ENCODE peak calls at places on chromosomes 16 and 17, in nine cellular contexts. One of them, this sample, is unnamed.

GRCh38 chr17:59842901-59843652 is 49.7 kb downstream of the TUBD1 start:
- DNase-seq in progenitor cell of endocrine pancreas: no peak
- DNase-seq in breast epithelium: peak
- DNase-seq in cerebellum: no peak
- DNase-seq in RWPE2: peak
- DNase-seq in A172: peak
- DNase-seq in fibroblast of the aortic adventitia: peak
- DNase-seq in mesendoderm: peak
- DNase-seq in activated gamma-delta T cell treated with anti-CD3 and anti-CD28 coated beads, Interleukin-2, amount 50 U/mL, for 16 hours: no peak
- DNase-seq in this sample: peak

GRCh38 chr17:72396121-72396520 is 275.3 kb downstream of the SOX9 start:
- DNase-seq in progenitor cell of endocrine pancreas: no peak
- DNase-seq in breast epithelium: no peak
- DNase-seq in cerebellum: no peak
- DNase-seq in RWPE2: no peak
- DNase-seq in A172: no peak
- DNase-seq in fibroblast of the aortic adventitia: no peak
- DNase-seq in mesendoderm: no peak
- DNase-seq in activated gamma-delta T cell treated with anti-CD3 and anti-CD28 coated beads, Interleukin-2, amount 50 U/mL, for 16 hours: no peak
- DNase-seq in this sample: no peak

GRCh38 chr16:82133798-82134197 is 36.2 kb downstream of the MPHOSPH6 start:
- DNase-seq in progenitor cell of endocrine pancreas: no peak
- DNase-seq in breast epithelium: no peak
- DNase-seq in cerebellum: no peak
- DNase-seq in RWPE2: no peak
- DNase-seq in A172: no peak
- DNase-seq in fibroblast of the aortic adventitia: no peak
- DNase-seq in mesendoderm: no peak
- DNase-seq in activated gamma-delta T cell treated with anti-CD3 and anti-CD28 coated beads, Interleukin-2, amount 50 U/mL, for 16 hours: no peak
- DNase-seq in this sample: no peak

GRCh38 chr16:58040945-58041627 is 15.5 kb downstream of the MMP15 start:
- DNase-seq in progenitor cell of endocrine pancreas: no peak
- DNase-seq in breast epithelium: no peak
- DNase-seq in cerebellum: no peak
- DNase-seq in RWPE2: no peak
- DNase-seq in A172: no peak
- DNase-seq in fibroblast of the aortic adventitia: no peak
- DNase-seq in mesendoderm: no peak
- DNase-seq in activated gamma-delta T cell treated with anti-CD3 and anti-CD28 coated beads, Interleukin-2, amount 50 U/mL, for 16 hours: no peak
- DNase-seq in this sample: no peak

GRCh38 chr17:65918450-65918849 is 273.5 kb downstream of the CEP112 start:
- DNase-seq in progenitor cell of endocrine pancreas: no peak
- DNase-seq in breast epithelium: no peak
- DNase-seq in cerebellum: no peak
- DNase-seq in RWPE2: no peak
- DNase-seq in A172: no peak
- DNase-seq in fibroblast of the aortic adventitia: peak
- DNase-seq in mesendoderm: no peak
- DNase-seq in activated gamma-delta T cell treated with anti-CD3 and anti-CD28 coated beads, Interleukin-2, amount 50 U/mL, for 16 hours: no peak
- DNase-seq in this sample: no peak

GRCh38 chr17:82598256-82599011 is 49.8 kb downstream of the WDR45B start:
- DNase-seq in progenitor cell of endocrine pancreas: no peak
- DNase-seq in breast epithelium: no peak
- DNase-seq in cerebellum: no peak
- DNase-seq in RWPE2: no peak
- DNase-seq in A172: peak
- DNase-seq in fibroblast of the aortic adventitia: peak
- DNase-seq in mesendoderm: no peak
- DNase-seq in activated gamma-delta T cell treated with anti-CD3 and anti-CD28 coated beads, Interleukin-2, amount 50 U/mL, for 16 hours: no peak
- DNase-seq in this sample: peak

GRCh38 chr16:83633285-83633684 is 174.5 kb upstream of the HSBP1 start:
- DNase-seq in progenitor cell of endocrine pancreas: no peak
- DNase-seq in breast epithelium: no peak
- DNase-seq in cerebellum: no peak
- DNase-seq in RWPE2: no peak
- DNase-seq in A172: no peak
- DNase-seq in fibroblast of the aortic adventitia: no peak
- DNase-seq in mesendoderm: no peak
- DNase-seq in activated gamma-delta T cell treated with anti-CD3 and anti-CD28 coated beads, Interleukin-2, amount 50 U/mL, for 16 hours: no peak
- DNase-seq in this sample: no peak

GRCh38 chr17:16313159-16314090 is 39.8 kb downstream of the CENPV start:
- DNase-seq in progenitor cell of endocrine pancreas: no peak
- DNase-seq in breast epithelium: no peak
- DNase-seq in cerebellum: no peak
- DNase-seq in RWPE2: no peak
- DNase-seq in A172: no peak
- DNase-seq in fibroblast of the aortic adventitia: no peak
- DNase-seq in mesendoderm: no peak
- DNase-seq in activated gamma-delta T cell treated with anti-CD3 and anti-CD28 coated beads, Interleukin-2, amount 50 U/mL, for 16 hours: no peak
- DNase-seq in this sample: peak

GRCh38 chr17:44023545-44024270 is 8.9 kb upstream of the TMEM101 start:
- DNase-seq in progenitor cell of endocrine pancreas: no peak
- DNase-seq in breast epithelium: no peak
- DNase-seq in cerebellum: no peak
- DNase-seq in RWPE2: no peak
- DNase-seq in A172: no peak
- DNase-seq in fibroblast of the aortic adventitia: no peak
- DNase-seq in mesendoderm: no peak
- DNase-seq in activated gamma-delta T cell treated with anti-CD3 and anti-CD28 coated beads, Interleukin-2, amount 50 U/mL, for 16 hours: no peak
- DNase-seq in this sample: no peak

GRCh38 chr16:56102159-56102798 is 89.0 kb upstream of the GNAO1 start:
- DNase-seq in progenitor cell of endocrine pancreas: no peak
- DNase-seq in breast epithelium: no peak
- DNase-seq in cerebellum: no peak
- DNase-seq in RWPE2: no peak
- DNase-seq in A172: no peak
- DNase-seq in fibroblast of the aortic adventitia: peak
- DNase-seq in mesendoderm: peak
- DNase-seq in activated gamma-delta T cell treated with anti-CD3 and anti-CD28 coated beads, Interleukin-2, amount 50 U/mL, for 16 hours: no peak
- DNase-seq in this sample: no peak

GRCh38 chr17:40112718-40113109 is 9.1 kb upstream of the MSL1 start:
- DNase-seq in progenitor cell of endocrine pancreas: no peak
- DNase-seq in breast epithelium: peak
- DNase-seq in cerebellum: no peak
- DNase-seq in RWPE2: no peak
- DNase-seq in A172: no peak
- DNase-seq in fibroblast of the aortic adventitia: no peak
- DNase-seq in mesendoderm: no peak
- DNase-seq in activated gamma-delta T cell treated with anti-CD3 and anti-CD28 coated beads, Interleukin-2, amount 50 U/mL, for 16 hours: no peak
- DNase-seq in this sample: no peak

GRCh38 chr17:50520483-50520882 is 12.1 kb upstream of the EPN3 start:
- DNase-seq in progenitor cell of endocrine pancreas: no peak
- DNase-seq in breast epithelium: no peak
- DNase-seq in cerebellum: no peak
- DNase-seq in RWPE2: no peak
- DNase-seq in A172: no peak
- DNase-seq in fibroblast of the aortic adventitia: no peak
- DNase-seq in mesendoderm: no peak
- DNase-seq in activated gamma-delta T cell treated with anti-CD3 and anti-CD28 coated beads, Interleukin-2, amount 50 U/mL, for 16 hours: no peak
- DNase-seq in this sample: no peak

GRCh38 chr16:11560701-11561439 is 25.8 kb downstream of the LITAF start:
- DNase-seq in progenitor cell of endocrine pancreas: no peak
- DNase-seq in breast epithelium: no peak
- DNase-seq in cerebellum: no peak
- DNase-seq in RWPE2: no peak
- DNase-seq in A172: no peak
- DNase-seq in fibroblast of the aortic adventitia: no peak
- DNase-seq in mesendoderm: peak
- DNase-seq in activated gamma-delta T cell treated with anti-CD3 and anti-CD28 coated beads, Interleukin-2, amount 50 U/mL, for 16 hours: peak
- DNase-seq in this sample: no peak

GRCh38 chr17:63932008-63932561 is at the start of gene CD79B:
- DNase-seq in progenitor cell of endocrine pancreas: no peak
- DNase-seq in breast epithelium: no peak
- DNase-seq in cerebellum: no peak
- DNase-seq in RWPE2: no peak
- DNase-seq in A172: no peak
- DNase-seq in fibroblast of the aortic adventitia: no peak
- DNase-seq in mesendoderm: no peak
- DNase-seq in activated gamma-delta T cell treated with anti-CD3 and anti-CD28 coated beads, Interleukin-2, amount 50 U/mL, for 16 hours: no peak
- DNase-seq in this sample: no peak

GRCh38 chr16:2329532-2329931 is 11.0 kb downstream of the ABCA3 start:
- DNase-seq in progenitor cell of endocrine pancreas: no peak
- DNase-seq in breast epithelium: no peak
- DNase-seq in cerebellum: no peak
- DNase-seq in RWPE2: no peak
- DNase-seq in A172: no peak
- DNase-seq in fibroblast of the aortic adventitia: no peak
- DNase-seq in mesendoderm: no peak
- DNase-seq in activated gamma-delta T cell treated with anti-CD3 and anti-CD28 coated beads, Interleukin-2, amount 50 U/mL, for 16 hours: no peak
- DNase-seq in this sample: no peak

GRCh38 chr17:75181608-75182318 is 996 bp downstream of the SUMO2 start:
- DNase-seq in progenitor cell of endocrine pancreas: no peak
- DNase-seq in breast epithelium: no peak
- DNase-seq in cerebellum: no peak
- DNase-seq in RWPE2: no peak
- DNase-seq in A172: no peak
- DNase-seq in fibroblast of the aortic adventitia: no peak
- DNase-seq in mesendoderm: no peak
- DNase-seq in activated gamma-delta T cell treated with anti-CD3 and anti-CD28 coated beads, Interleukin-2, amount 50 U/mL, for 16 hours: peak
- DNase-seq in this sample: no peak

GRCh38 chr17:79630120-79630519 is 19.3 kb upstream of the RBFOX3 start:
- DNase-seq in progenitor cell of endocrine pancreas: peak
- DNase-seq in breast epithelium: peak
- DNase-seq in cerebellum: no peak
- DNase-seq in RWPE2: peak
- DNase-seq in A172: no peak
- DNase-seq in fibroblast of the aortic adventitia: no peak
- DNase-seq in mesendoderm: no peak
- DNase-seq in activated gamma-delta T cell treated with anti-CD3 and anti-CD28 coated beads, Interleukin-2, amount 50 U/mL, for 16 hours: no peak
- DNase-seq in this sample: no peak

GRCh38 chr16:57185446-57185944 is 344 bp downstream of the PSME3IP1 start:
- DNase-seq in progenitor cell of endocrine pancreas: no peak
- DNase-seq in breast epithelium: peak
- DNase-seq in cerebellum: peak
- DNase-seq in RWPE2: no peak
- DNase-seq in A172: peak
- DNase-seq in fibroblast of the aortic adventitia: peak
- DNase-seq in mesendoderm: no peak
- DNase-seq in activated gamma-delta T cell treated with anti-CD3 and anti-CD28 coated beads, Interleukin-2, amount 50 U/mL, for 16 hours: peak
- DNase-seq in this sample: peak

GRCh38 chr17:31216053-31216751 is 80.8 kb downstream of the OMG start:
- DNase-seq in progenitor cell of endocrine pancreas: no peak
- DNase-seq in breast epithelium: no peak
- DNase-seq in cerebellum: peak
- DNase-seq in RWPE2: no peak
- DNase-seq in A172: peak
- DNase-seq in fibroblast of the aortic adventitia: peak
- DNase-seq in mesendoderm: peak
- DNase-seq in activated gamma-delta T cell treated with anti-CD3 and anti-CD28 coated beads, Interleukin-2, amount 50 U/mL, for 16 hours: no peak
- DNase-seq in this sample: peak

GRCh38 chr17:42647778-42648177 is 11.3 kb upstream of the TUBG2 start:
- DNase-seq in progenitor cell of endocrine pancreas: no peak
- DNase-seq in breast epithelium: no peak
- DNase-seq in cerebellum: no peak
- DNase-seq in RWPE2: no peak
- DNase-seq in A172: no peak
- DNase-seq in fibroblast of the aortic adventitia: no peak
- DNase-seq in mesendoderm: no peak
- DNase-seq in activated gamma-delta T cell treated with anti-CD3 and anti-CD28 coated beads, Interleukin-2, amount 50 U/mL, for 16 hours: no peak
- DNase-seq in this sample: no peak

GRCh38 chr16:29009050-29009837 is 24.4 kb downstream of the LAT start:
- DNase-seq in progenitor cell of endocrine pancreas: no peak
- DNase-seq in breast epithelium: no peak
- DNase-seq in cerebellum: no peak
- DNase-seq in RWPE2: no peak
- DNase-seq in A172: no peak
- DNase-seq in fibroblast of the aortic adventitia: no peak
- DNase-seq in mesendoderm: no peak
- DNase-seq in activated gamma-delta T cell treated with anti-CD3 and anti-CD28 coated beads, Interleukin-2, amount 50 U/mL, for 16 hours: no peak
- DNase-seq in this sample: no peak

GRCh38 chr17:69814031-69814430 is 261.0 kb upstream of the KCNJ16 start:
- DNase-seq in progenitor cell of endocrine pancreas: no peak
- DNase-seq in breast epithelium: no peak
- DNase-seq in cerebellum: no peak
- DNase-seq in RWPE2: no peak
- DNase-seq in A172: no peak
- DNase-seq in fibroblast of the aortic adventitia: no peak
- DNase-seq in mesendoderm: no peak
- DNase-seq in activated gamma-delta T cell treated with anti-CD3 and anti-CD28 coated beads, Interleukin-2, amount 50 U/mL, for 16 hours: no peak
- DNase-seq in this sample: no peak

GRCh38 chr16:64784635-64785034 is 337.2 kb downstream of the CDH11 start:
- DNase-seq in progenitor cell of endocrine pancreas: no peak
- DNase-seq in breast epithelium: no peak
- DNase-seq in cerebellum: no peak
- DNase-seq in RWPE2: no peak
- DNase-seq in A172: no peak
- DNase-seq in fibroblast of the aortic adventitia: no peak
- DNase-seq in mesendoderm: no peak
- DNase-seq in activated gamma-delta T cell treated with anti-CD3 and anti-CD28 coated beads, Interleukin-2, amount 50 U/mL, for 16 hours: no peak
- DNase-seq in this sample: peak

GRCh38 chr17:82267575-82268379 is 5.7 kb downstream of the CSNK1D start:
- DNase-seq in progenitor cell of endocrine pancreas: no peak
- DNase-seq in breast epithelium: peak
- DNase-seq in cerebellum: peak
- DNase-seq in RWPE2: peak
- DNase-seq in A172: peak
- DNase-seq in fibroblast of the aortic adventitia: peak
- DNase-seq in mesendoderm: no peak
- DNase-seq in activated gamma-delta T cell treated with anti-CD3 and anti-CD28 coated beads, Interleukin-2, amount 50 U/mL, for 16 hours: peak
- DNase-seq in this sample: peak

GRCh38 chr16:49603956-49604355 is 230.4 kb downstream of the C16orf78 start:
- DNase-seq in progenitor cell of endocrine pancreas: no peak
- DNase-seq in breast epithelium: no peak
- DNase-seq in cerebellum: no peak
- DNase-seq in RWPE2: no peak
- DNase-seq in A172: no peak
- DNase-seq in fibroblast of the aortic adventitia: no peak
- DNase-seq in mesendoderm: no peak
- DNase-seq in activated gamma-delta T cell treated with anti-CD3 and anti-CD28 coated beads, Interleukin-2, amount 50 U/mL, for 16 hours: no peak
- DNase-seq in this sample: no peak

GRCh38 chr17:77388384-77389306 is 247.9 kb downstream of the SEC14L1 start:
- DNase-seq in progenitor cell of endocrine pancreas: no peak
- DNase-seq in breast epithelium: no peak
- DNase-seq in cerebellum: no peak
- DNase-seq in RWPE2: no peak
- DNase-seq in A172: no peak
- DNase-seq in fibroblast of the aortic adventitia: no peak
- DNase-seq in mesendoderm: no peak
- DNase-seq in activated gamma-delta T cell treated with anti-CD3 and anti-CD28 coated beads, Interleukin-2, amount 50 U/mL, for 16 hours: no peak
- DNase-seq in this sample: peak

GRCh38 chr16:51155901-51156810 is 5.1 kb upstream of the SALL1 start:
- DNase-seq in progenitor cell of endocrine pancreas: peak
- DNase-seq in breast epithelium: no peak
- DNase-seq in cerebellum: no peak
- DNase-seq in RWPE2: no peak
- DNase-seq in A172: peak
- DNase-seq in fibroblast of the aortic adventitia: peak
- DNase-seq in mesendoderm: peak
- DNase-seq in activated gamma-delta T cell treated with anti-CD3 and anti-CD28 coated beads, Interleukin-2, amount 50 U/mL, for 16 hours: no peak
- DNase-seq in this sample: peak

GRCh38 chr16:4320030-4320429 is 4.2 kb downstream of the GLIS2 start:
- DNase-seq in progenitor cell of endocrine pancreas: no peak
- DNase-seq in breast epithelium: no peak
- DNase-seq in cerebellum: no peak
- DNase-seq in RWPE2: peak
- DNase-seq in A172: no peak
- DNase-seq in fibroblast of the aortic adventitia: no peak
- DNase-seq in mesendoderm: no peak
- DNase-seq in activated gamma-delta T cell treated with anti-CD3 and anti-CD28 coated beads, Interleukin-2, amount 50 U/mL, for 16 hours: no peak
- DNase-seq in this sample: no peak

GRCh38 chr17:40501499-40501911 is at the start of gene TNS4:
- DNase-seq in progenitor cell of endocrine pancreas: no peak
- DNase-seq in breast epithelium: peak
- DNase-seq in cerebellum: no peak
- DNase-seq in RWPE2: peak
- DNase-seq in A172: no peak
- DNase-seq in fibroblast of the aortic adventitia: no peak
- DNase-seq in mesendoderm: no peak
- DNase-seq in activated gamma-delta T cell treated with anti-CD3 and anti-CD28 coated beads, Interleukin-2, amount 50 U/mL, for 16 hours: no peak
- DNase-seq in this sample: no peak

GRCh38 chr16:67278773-67279295 is 498 bp upstream of the PLEKHG4 start:
- DNase-seq in progenitor cell of endocrine pancreas: no peak
- DNase-seq in breast epithelium: no peak
- DNase-seq in cerebellum: no peak
- DNase-seq in RWPE2: no peak
- DNase-seq in A172: no peak
- DNase-seq in fibroblast of the aortic adventitia: no peak
- DNase-seq in mesendoderm: peak
- DNase-seq in activated gamma-delta T cell treated with anti-CD3 and anti-CD28 coated beads, Interleukin-2, amount 50 U/mL, for 16 hours: no peak
- DNase-seq in this sample: no peak

GRCh38 chr17:58084317-58084981 is 1.2 kb downstream of the DYNLL2 start:
- DNase-seq in progenitor cell of endocrine pancreas: no peak
- DNase-seq in breast epithelium: no peak
- DNase-seq in cerebellum: peak
- DNase-seq in RWPE2: no peak
- DNase-seq in A172: peak
- DNase-seq in fibroblast of the aortic adventitia: peak
- DNase-seq in mesendoderm: peak
- DNase-seq in activated gamma-delta T cell treated with anti-CD3 and anti-CD28 coated beads, Interleukin-2, amount 50 U/mL, for 16 hours: peak
- DNase-seq in this sample: peak